ENCODE peak calls at places on chromosomes 16 and 17, in four cellular contexts. S is H1, A is GM23248, D is EL. F is an unnamed sample.

GRCh38 chr17:31593806-31594205 is 202.3 kb downstream of the RAB11FIP4 start:
- DNase-seq in S (no peak), A (peak; percentile 95), D (peak; percentile 94), F (peak; percentile 41)

GRCh38 chr16:85557083-85557975 is 55.8 kb upstream of the GSE1 start:
- DNase-seq in S (no peak), A (peak; percentile 51), D (peak; percentile 29), F (peak; percentile 37)

GRCh38 chr17:55161935-55162555 is 102.7 kb upstream of the HLF start:
- DNase-seq in S (no peak), A (peak; percentile 89), D (peak; percentile 92), F (peak; percentile 50)

GRCh38 chr17:63274156-63274555 is 171.9 kb downstream of the CYB561 start:
- DNase-seq in S (no peak), A (peak; percentile 77), D (peak; percentile 75), F (peak; percentile 87)

GRCh38 chr17:48541574-48542113 is 3.3 kb downstream of the HOXB2 start:
- DNase-seq in S (no peak), A (peak; percentile 88), D (no peak), F (peak; percentile 87)

GRCh38 chr17:17683710-17684365 is 2.6 kb downstream of the RAI1 start:
- DNase-seq in S (no peak), A (peak; percentile 53), D (peak; percentile 36), F (peak; percentile 11)

GRCh38 chr16:72819345-72819744 is 228.6 kb downstream of the ZFHX3 start:
- DNase-seq in S (no peak), A (peak; percentile 86), D (peak; percentile 86), F (peak; percentile 36)

GRCh38 chr16:48524348-48525200 is 85.4 kb downstream of the N4BP1 start:
- DNase-seq in S (no peak), A (peak; percentile 27), D (no peak), F (no peak)

GRCh38 chr17:61351745-61352407 is 47.8 kb upstream of the TBX2 start:
- DNase-seq in S (no peak), A (no peak), D (no peak), F (no peak)

GRCh38 chr17:76866774-76867577 is 1.2 kb upstream of the MGAT5B start:
- DNase-seq in S (no peak), A (peak; percentile 76), D (peak; percentile 79), F (peak; percentile 43)

GRCh38 chr17:1539811-1540210 is 22.8 kb downstream of the PITPNA start:
- DNase-seq in S (no peak), A (no peak), D (no peak), F (no peak)

GRCh38 chr16:55035956-55036355 is 105.3 kb downstream of the IRX5 start:
- DNase-seq in S (no peak), A (peak; percentile 63), D (no peak), F (no peak)

GRCh38 chr16:77041468-77041867 is 149.5 kb upstream of the MON1B start:
- DNase-seq in S (no peak), A (no peak), D (no peak), F (no peak)

GRCh38 chr16:57377080-57377841 is 5.0 kb downstream of the CX3CL1 start:
- DNase-seq in S (no peak), A (no peak), D (peak; percentile 44), F (no peak)

GRCh38 chr17:38701504-38702165 is 3.4 kb upstream of the MLLT6 start:
- DNase-seq in S (no peak), A (peak; percentile 64), D (peak; percentile 56), F (peak; percentile 41)

GRCh38 chr16:83159049-83159448 is 532.3 kb downstream of the CDH13 start:
- DNase-seq in S (no peak), A (no peak), D (no peak), F (peak; percentile 13)

GRCh38 chr17:17041018-17041521 is 1.2 kb upstream of the MPRIP start:
- DNase-seq in S (no peak), A (peak; percentile 88), D (peak; percentile 66), F (peak; percentile 22)

GRCh38 chr16:50372611-50373344 is 4.0 kb upstream of the BRD7 start:
- DNase-seq in S (no peak), A (peak; percentile 69), D (peak; percentile 44), F (peak; percentile 24)

GRCh38 chr16:54366943-54367342 is 80.4 kb upstream of the IRX3 start:
- DNase-seq in S (no peak), A (no peak), D (no peak), F (no peak)

GRCh38 chr17:63939401-63939800 is 7.3 kb upstream of the CD79B start:
- DNase-seq in S (no peak), A (no peak), D (no peak), F (no peak)

GRCh38 chr16:86455116-86455515 is 55.2 kb upstream of the FOXF1 start:
- DNase-seq in S (no peak), A (peak; percentile 36), D (peak; percentile 51), F (peak; percentile 72)

GRCh38 chr17:61444831-61445230 is 7.4 kb upstream of the TBX4 start:
- DNase-seq in S (no peak), A (peak; percentile 32), D (peak; percentile 69), F (no peak)

GRCh38 chr17:7922499-7923289 is 6.6 kb upstream of the RNF227 start:
- DNase-seq in S (no peak), A (peak; percentile 86), D (peak; percentile 64), F (peak; percentile 79)

GRCh38 chr16:57993452-57993851 is 7.0 kb downstream of the ZNF319 start:
- DNase-seq in S (no peak), A (no peak), D (no peak), F (no peak)

GRCh38 chr16:1890701-1891035 is 18.7 kb upstream of the MEIOB start:
- DNase-seq in S (no peak), A (no peak), D (no peak), F (no peak)

GRCh38 chr17:22217135-22217534 is 524.8 kb downstream of the KCNJ18 start:
- DNase-seq in S (no peak), A (no peak), D (no peak), F (no peak)

GRCh38 chr16:28505489-28506137 is 1.0 kb downstream of the IL27 start:
- DNase-seq in S (no peak), A (no peak), D (no peak), F (no peak)

GRCh38 chr16:75591001-75591852 is 25.0 kb downstream of the GABARAPL2 start:
- DNase-seq in S (no peak), A (peak; percentile 93), D (no peak), F (peak; percentile 89)

GRCh38 chr16:57038151-57038550 is 48.8 kb downstream of the NLRC5 start:
- DNase-seq in S (no peak), A (peak; percentile 66), D (peak; percentile 48), F (no peak)

GRCh38 chr17:68509151-68510057 is 2.8 kb upstream of the PRKAR1A start:
- DNase-seq in S (no peak), A (no peak), D (no peak), F (no peak)

GRCh38 chr16:78005881-78006280 is 16.5 kb upstream of the CLEC3A start:
- DNase-seq in S (no peak), A (peak; percentile 7), D (peak; percentile 1), F (no peak)

GRCh38 chr16:85286970-85287814 is 174.9 kb upstream of the CIBAR2 start:
- DNase-seq in S (no peak), A (peak; percentile 83), D (peak; percentile 47), F (no peak)

GRCh38 chr16:12458591-12459400 is 344.9 kb downstream of the CPPED1 start:
- DNase-seq in S (no peak), A (no peak), D (no peak), F (no peak)

GRCh38 chr16:66735891-66736290 is 15.5 kb downstream of the DYNC1LI2 start:
- DNase-seq in S (no peak), A (peak; percentile 31), D (no peak), F (no peak)

GRCh38 chr17:51012538-51012937 is 108.1 kb downstream of the SPAG9 start:
- DNase-seq in S (no peak), A (no peak), D (no peak), F (no peak)

F was measured in fibroblast of the aortic adventitia.